ENCODE peak calls at places on chromosome 19, in four cellular contexts. Y is neural crest cell, H is RWPE1, X is esophagus muscularis mucosa. Z is an unnamed sample.

GRCh38 chr19:33389574-33390119 is 16.1 kb downstream of the CEBPG start:
- DNase-seq in X (no peak), Y (no peak), H (no peak), Z (no peak)

GRCh38 chr19:5123646-5124045 is 154.7 kb downstream of the KDM4B start:
- DNase-seq in Y (no peak), H (no peak), X (no peak), Z (no peak)

GRCh38 chr19:36115453-36116343 is at the start of gene TBCB:
- DNase-seq in Y (no peak), X (peak), H (peak), Z (no peak)

GRCh38 chr19:35231956-35232746 is 3.6 kb upstream of the FAM187B start:
- DNase-seq in Y (no peak), X (peak), H (no peak), Z (peak)

GRCh38 chr19:1224847-1225246 is 13.0 kb downstream of the CBARP start:
- DNase-seq in H (no peak), X (no peak), Y (no peak), Z (no peak)

GRCh38 chr19:40517248-40517647 is 50.4 kb downstream of the SPTBN4 start:
- DNase-seq in Y (no peak), X (no peak), H (no peak), Z (no peak)

GRCh38 chr19:10861118-10861651 is 10.2 kb upstream of the CARM1 start:
- DNase-seq in X (no peak), H (no peak), Y (peak), Z (no peak)

GRCh38 chr19:3055741-3056453 is 6.4 kb downstream of the TLE5 start:
- DNase-seq in X (no peak), Y (no peak), H (peak), Z (no peak)

GRCh38 chr19:8552810-8553209 is 24.4 kb downstream of the MYO1F start:
- DNase-seq in H (peak), X (no peak), Y (peak), Z (no peak)

GRCh38 chr19:16332991-16333624 is 8.5 kb downstream of the KLF2 start:
- DNase-seq in H (no peak), Y (no peak), X (no peak), Z (no peak)

GRCh38 chr19:32814046-32814445 is 55.5 kb downstream of the SLC7A9 start:
- DNase-seq in X (no peak), Y (no peak), H (no peak), Z (no peak)

GRCh38 chr19:53980553-53981407 is 10.7 kb upstream of the CACNG6 start:
- DNase-seq in Y (no peak), H (peak), X (no peak), Z (no peak)

GRCh38 chr19:35882074-35882832 is 13.9 kb downstream of the APLP1 start:
- DNase-seq in H (peak), X (no peak), Y (no peak), Z (no peak)

GRCh38 chr19:29858000-29858596 is 46.3 kb downstream of the CCNE1 start:
- DNase-seq in H (no peak), X (no peak), Y (no peak), Z (no peak)

GRCh38 chr19:21430674-21431073 is 33.7 kb downstream of the ZNF493 start:
- DNase-seq in H (no peak), X (no peak), Y (no peak), Z (no peak)

GRCh38 chr19:16442386-16443276 is 29.1 kb downstream of the EPS15L1 start:
- DNase-seq in H (no peak), X (no peak), Y (no peak), Z (no peak)

GRCh38 chr19:1098177-1099051 is 3.2 kb upstream of the POLR2E start:
- DNase-seq in X (no peak), H (peak), Y (no peak), Z (no peak)

GRCh38 chr19:54554896-54555295 is 18.7 kb upstream of the LILRA2 start:
- DNase-seq in Y (no peak), X (no peak), H (no peak), Z (peak)

GRCh38 chr19:41691268-41691970 is 3.3 kb upstream of the CEACAM7 start:
- DNase-seq in H (peak), Y (no peak), X (peak), Z (no peak)

GRCh38 chr19:41690801-41691065 is 2.7 kb upstream of the CEACAM7 start:
- DNase-seq in Y (no peak), H (no peak), X (no peak), Z (no peak)

GRCh38 chr19:41688687-41689086 is 617 bp upstream of the CEACAM7 start:
- DNase-seq in Y (no peak), H (no peak), X (peak), Z (no peak)

GRCh38 chr19:41688098-41688497 is at the start of gene CEACAM7:
- DNase-seq in X (peak), Y (no peak), H (no peak), Z (no peak)

DNA sequence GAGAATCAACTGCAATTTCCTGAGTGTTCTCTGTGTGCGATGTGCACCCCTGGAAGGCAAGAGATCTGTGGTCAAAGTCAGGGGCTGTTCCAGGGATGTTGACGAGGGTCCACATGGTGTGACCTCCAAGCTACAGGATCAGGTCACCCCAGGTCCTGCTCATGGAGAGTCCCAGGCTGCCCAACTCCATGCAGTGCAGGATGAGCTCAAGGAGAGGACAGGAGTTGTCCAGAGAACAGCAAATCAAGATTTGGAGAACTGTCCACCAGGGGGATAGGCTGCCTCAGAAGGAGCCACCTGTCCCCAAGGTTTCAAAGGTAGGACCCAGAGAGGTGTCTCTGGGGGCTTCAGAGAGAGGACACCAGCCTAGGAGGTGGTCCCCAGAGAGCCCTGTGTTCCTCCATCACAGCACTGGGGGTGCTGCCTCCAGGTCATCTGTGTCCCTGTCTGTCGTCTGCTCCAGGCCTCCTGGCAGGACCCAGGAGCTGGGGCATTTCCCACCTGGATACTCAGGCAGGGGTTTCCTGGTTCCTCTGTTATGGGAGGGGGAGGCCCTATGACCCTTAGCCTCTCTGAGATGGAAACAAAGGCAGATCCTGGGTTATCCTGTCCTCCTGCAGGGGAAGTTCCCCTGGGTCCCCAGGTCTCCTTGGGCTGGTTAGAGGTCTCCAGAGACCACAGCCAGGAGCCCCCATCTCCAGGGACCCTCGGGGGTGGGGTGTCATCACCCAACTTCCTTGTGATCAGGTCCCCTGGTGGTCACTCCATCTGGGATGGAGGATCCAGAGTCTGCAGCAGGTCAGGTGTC is 2.1 kb upstream of the CEACAM7 start:
- DNase-seq in H (no peak), Y (no peak), X (peak), Z (no peak)
- TF ChIP-seq CTCF in H (no peak), Y (no peak), X (no peak), Z (no peak)

DNA sequence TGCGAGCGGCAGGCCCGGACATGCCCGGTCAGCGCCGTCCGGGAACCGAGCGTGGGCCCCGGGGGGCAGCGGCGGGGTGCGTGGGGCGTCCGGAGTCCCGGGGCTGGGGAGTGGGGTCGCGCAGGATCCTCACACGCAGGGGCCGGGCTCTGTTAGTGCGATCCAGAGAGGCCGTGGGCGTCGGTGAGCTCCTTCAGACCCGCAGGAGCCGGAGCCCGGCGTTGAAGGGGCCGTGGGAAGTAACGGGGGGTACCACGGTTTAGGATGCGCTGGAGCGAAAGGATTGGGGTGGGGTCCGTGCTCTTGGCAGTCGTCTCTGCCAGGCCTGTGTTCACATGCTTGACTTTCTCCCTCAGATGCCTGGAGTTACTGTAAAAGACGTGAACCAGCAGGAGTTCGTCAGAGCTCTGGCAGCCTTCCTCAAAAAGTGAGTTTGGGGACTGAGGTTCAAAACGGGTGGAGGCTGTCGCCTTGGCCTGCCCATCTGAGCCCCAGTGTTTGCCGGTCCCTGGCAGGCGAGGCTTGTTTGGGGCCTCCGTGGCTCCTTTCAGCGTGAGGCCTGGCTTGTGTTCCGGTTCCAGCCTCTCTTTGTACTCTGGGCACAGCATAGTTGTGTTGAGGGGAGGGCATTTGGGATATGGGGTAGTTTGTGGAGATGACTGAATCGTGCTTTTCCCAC is 503 bp downstream of the RPS19 start:
- DNase-seq in X (no peak), H (no peak), Y (no peak), Z (no peak)
- TF ChIP-seq CTCF in X (no peak), H (no peak), Y (no peak), Z (no peak)

DNA sequence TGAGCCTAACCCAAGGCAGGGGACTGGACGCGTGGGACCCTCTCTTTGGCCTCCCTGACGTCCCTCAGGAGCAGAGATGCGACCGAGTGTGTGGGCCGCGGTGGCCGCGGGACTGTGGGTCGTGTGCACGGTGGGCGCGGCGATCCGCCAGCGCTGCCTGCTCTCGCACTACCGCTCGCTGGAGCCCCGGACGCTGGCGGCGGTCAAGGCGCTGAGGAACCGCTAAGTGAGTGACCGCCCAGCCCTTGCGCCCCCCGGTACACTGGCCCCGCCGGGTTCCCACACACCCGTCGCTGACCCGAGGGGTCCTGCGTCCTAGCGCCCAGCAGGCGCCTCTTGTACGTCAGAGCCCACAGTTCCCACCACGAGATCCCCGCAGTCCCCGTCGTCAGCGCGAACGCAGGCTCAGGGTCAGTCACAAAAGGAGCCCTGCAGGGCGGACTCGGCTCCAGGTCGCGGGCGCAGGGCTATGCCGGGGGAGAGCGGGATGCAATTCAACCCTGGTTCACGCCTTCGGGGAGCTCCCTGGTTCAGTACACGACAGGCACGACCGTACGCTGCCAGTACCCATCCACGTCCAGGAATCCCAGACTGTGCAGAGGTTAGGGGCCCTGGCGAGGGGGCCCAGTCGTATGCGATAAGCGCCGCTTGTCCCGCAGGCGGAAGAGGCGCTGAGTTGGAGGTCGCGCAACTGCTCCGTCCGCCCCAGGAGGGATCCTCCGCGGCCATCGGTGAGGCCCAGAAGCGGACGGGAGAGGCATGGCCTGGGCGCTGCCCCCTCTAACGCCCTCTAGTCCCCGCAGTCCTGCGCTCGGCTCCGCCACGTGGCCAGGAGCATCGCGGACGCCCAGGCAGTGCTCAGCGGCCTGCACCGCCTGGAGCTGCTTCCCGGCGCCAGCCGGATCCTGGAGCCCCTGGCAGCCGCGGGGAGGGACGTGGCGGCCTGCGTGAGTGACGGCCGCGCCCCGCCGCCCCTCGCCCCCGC is 3.6 kb upstream of the IFNL2 start:
- DNase-seq in X (no peak), Y (peak), H (no peak), Z (no peak)
- TF ChIP-seq CTCF in X (no peak), Y (no peak), H (no peak), Z (no peak)

DNA sequence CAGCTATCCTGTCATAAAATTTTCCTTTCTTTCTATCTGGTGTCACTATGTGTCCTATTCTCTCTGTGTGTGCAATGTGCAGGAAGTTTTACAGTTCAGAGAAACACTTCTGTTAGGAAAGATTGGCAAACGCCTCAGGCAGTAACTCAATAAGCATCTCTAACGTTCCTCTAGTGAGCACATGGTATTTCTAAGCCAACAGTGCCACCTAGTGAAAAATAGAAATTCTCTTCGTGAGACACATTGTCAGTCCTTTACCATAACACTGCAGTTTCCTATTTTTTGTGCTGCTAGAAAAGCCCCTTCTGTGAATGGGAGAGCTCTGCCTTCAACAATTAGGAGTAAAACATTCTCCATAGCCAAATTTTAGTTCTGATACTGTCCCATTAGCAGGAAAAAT is 50.7 kb downstream of the ZNF723 start:
- DNase-seq in X (no peak), H (no peak), Y (no peak), Z (no peak)
- TF ChIP-seq CTCF in X (peak), H (no peak), Y (peak), Z (no peak)

GRCh38 chr19:4069331-4069959 is 2.7 kb upstream of the ZBTB7A start:
- DNase-seq in X (no peak), H (no peak), Y (no peak), Z (no peak)
- TF ChIP-seq CTCF in X (no peak), H (no peak), Y (no peak), Z (no peak)